ENCODE peak calls at places on chromosome X, in ten cellular contexts. I is hippocampal formation; C is lung microvascular endothelial cell; M is activated CD4-positive, alpha-beta T cell treated with anti-CD3 and anti-CD28 coated beads, Interleukin-2, amount 10 ng/mL, durations not matched to agents 7 days and 5 days; Q is left colon; W is head of caudate nucleus; E is iPS-NIHi11; F is activated gamma-delta T cell; J is anterior cingulate cortex; N is NT2/D1. R is an unnamed sample.

GRCh38 chrX:19272452-19272851 is 71.3 kb upstream of the PDHA1 start:
- DNase-seq in W (no peak), F (no peak), M (no peak), C (no peak), I (no peak), Q (no peak), N (no peak), E (no peak), J (no peak), R (no peak)

GRCh38 chrX:49155900-49156837 is 6.4 kb upstream of the MAGIX start:
- DNase-seq in E (peak), M (peak), N (peak), W (peak), F (peak), C (peak), Q (peak), I (peak), J (peak), R (peak)

GRCh38 chrX:23666282-23666681 is 1.0 kb upstream of the PRDX4 start:
- DNase-seq in F (no peak), J (no peak), E (no peak), Q (peak), C (no peak), N (no peak), I (no peak), M (no peak), W (no peak), R (no peak)

GRCh38 chrX:15507005-15507404 is 6.4 kb downstream of the BMX start:
- DNase-seq in N (no peak), J (no peak), I (no peak), C (no peak), F (no peak), W (no peak), M (no peak), Q (no peak), E (no peak), R (no peak)

GRCh38 chrX:3962511-3963350 is 249.3 kb upstream of the PRKX start:
- DNase-seq in F (no peak), J (no peak), M (no peak), I (no peak), Q (no peak), C (peak), E (no peak), N (peak), W (peak), R (peak)

GRCh38 chrX:78103656-78104446 is at the start of gene PGK1:
- DNase-seq in N (peak), I (peak), F (peak), M (peak), C (peak), Q (peak), W (peak), E (peak), J (peak), R (peak)

GRCh38 chrX:77691916-77692315 is 94.1 kb downstream of the ATRX start:
- DNase-seq in J (no peak), E (no peak), M (no peak), W (no peak), Q (no peak), C (no peak), N (no peak), F (no peak), I (no peak), R (no peak)

GRCh38 chrX:130699618-130700017 is 203.4 kb downstream of the ENOX2 start:
- DNase-seq in I (no peak), F (no peak), C (no peak), N (no peak), M (no peak), W (no peak), E (no peak), Q (no peak), J (no peak), R (no peak)

GRCh38 chrX:40107291-40108083 is 9.7 kb upstream of the BCOR start:
- DNase-seq in M (no peak), J (peak), E (no peak), N (no peak), C (peak), F (no peak), Q (peak), I (peak), W (peak), R (no peak)

GRCh38 chrX:30888526-30889146 is 418 bp downstream of the TAB3 start:
- DNase-seq in M (peak), W (no peak), N (peak), F (peak), Q (no peak), E (peak), J (no peak), I (no peak), C (peak), R (no peak)